ENCODE peak calls at places on chromosomes 4 and X, in four cellular contexts. M, K, N and X are unnamed samples.

GRCh38 chrX:39642071-39642470 is 455.7 kb downstream of the BCOR start:
- DNase-seq in M (no peak), K (no peak), N (no peak), X (no peak)

GRCh38 chrX:72203421-72203820 is 21.9 kb downstream of the PIN4 start:
- DNase-seq in M (no peak), K (no peak), N (no peak), X (no peak)

GRCh38 chrX:39443240-39443639 is 642.0 kb downstream of the MID1IP1 start:
- DNase-seq in M (no peak), K (no peak), N (no peak), X (no peak)

GRCh38 chr4:184475096-184475461 is 729 bp upstream of the IRF2 start:
- DNase-seq in M (peak), K (peak), N (peak), X (peak)

GRCh38 chrX:24243692-24244091 is 70.2 kb downstream of the SUPT20HL2 start:
- DNase-seq in M (no peak), K (no peak), N (peak), X (no peak)

GRCh38 chr4:87679449-87680169 is 29.5 kb downstream of the DMP1 start:
- DNase-seq in M (no peak), K (peak), N (peak), X (no peak)

GRCh38 chr4:19651481-19651880 is 600.2 kb upstream of the SLIT2 start:
- DNase-seq in M (no peak), K (no peak), N (no peak), X (no peak)

GRCh38 chr4:26885912-26886274 is 25.3 kb downstream of the STIM2 start:
- DNase-seq in M (no peak), K (no peak), N (no peak), X (no peak)

GRCh38 chr4:42302348-42302747 is 94.9 kb upstream of the SHISA3 start:
- DNase-seq in M (no peak), K (no peak), N (peak), X (no peak)

GRCh38 chr4:77665381-77666069 is 59.9 kb downstream of the CXCL13 start:
- DNase-seq in M (no peak), K (no peak), N (no peak), X (no peak)

GRCh38 chr4:41510179-41510578 is 27.8 kb upstream of the LIMCH1 start:
- DNase-seq in M (no peak), K (no peak), N (no peak), X (no peak)

GRCh38 chrX:80266979-80267378 is 153.3 kb upstream of the TENT5D start:
- DNase-seq in M (no peak), K (no peak), N (no peak), X (no peak)

GRCh38 chr4:138158746-138159297 is 83.3 kb downstream of the SLC7A11 start:
- DNase-seq in M (no peak), K (no peak), N (peak), X (no peak)

GRCh38 chr4:117898496-117898895 is 135.8 kb upstream of the NDST3 start:
- DNase-seq in M (no peak), K (no peak), N (no peak), X (no peak)

GRCh38 chr4:85127653-85128052 is 161.2 kb upstream of the WDFY3 start:
- DNase-seq in M (no peak), K (no peak), N (no peak), X (no peak)

GRCh38 chr4:112003508-112003907 is 141.7 kb upstream of the FAM241A start:
- DNase-seq in M (no peak), K (no peak), N (no peak), X (no peak)

GRCh38 chr4:103111598-103111997 is 12.0 kb upstream of the BDH2 start:
- DNase-seq in M (no peak), K (no peak), N (no peak), X (no peak)

GRCh38 chr4:8914461-8915171 is 43.0 kb upstream of the HMX1 start:
- DNase-seq in M (peak), K (no peak), N (no peak), X (peak)

GRCh38 chr4:114384629-114385028 is 214.0 kb upstream of the UGT8 start:
- DNase-seq in M (no peak), K (no peak), N (peak), X (no peak)

GRCh38 chr4:932713-933070 is 432 bp downstream of the TMEM175 start:
- DNase-seq in M (no peak), K (no peak), N (peak), X (no peak)

GRCh38 chrX:47384502-47384901 is 14.1 kb downstream of the ZNF157 start:
- DNase-seq in M (peak), K (peak), N (peak), X (peak)

GRCh38 chr4:58776627-58777026 is 1666.4 kb upstream of the IGFBP7 start:
- DNase-seq in M (no peak), K (no peak), N (peak), X (no peak)

GRCh38 chr4:46432923-46433322 is 43.0 kb upstream of the GABRA2 start:
- DNase-seq in M (no peak), K (no peak), N (peak), X (no peak)

GRCh38 chrX:95628796-95629195 is 1055.8 kb upstream of the DIAPH2 start:
- DNase-seq in M (no peak), K (no peak), N (no peak), X (no peak)

GRCh38 chr4:148248824-148249223 is 193.4 kb downstream of the NR3C2 start:
- DNase-seq in M (no peak), K (no peak), N (no peak), X (no peak)

GRCh38 chrX:134601240-134601639 is 57.0 kb downstream of the PLAC1 start:
- DNase-seq in M (no peak), K (no peak), N (peak), X (no peak)

GRCh38 chrX:9862525-9862924 is 76.3 kb downstream of the SHROOM2 start:
- DNase-seq in M (no peak), K (no peak), N (no peak), X (no peak)

GRCh38 chr4:95362906-95363578 is 185.7 kb downstream of the UNC5C start:
- DNase-seq in M (no peak), K (peak), N (peak), X (no peak)

GRCh38 chr4:956531-957230 is 16.7 kb downstream of the DGKQ start:
- DNase-seq in M (peak), K (no peak), N (no peak), X (peak)

DNA sequence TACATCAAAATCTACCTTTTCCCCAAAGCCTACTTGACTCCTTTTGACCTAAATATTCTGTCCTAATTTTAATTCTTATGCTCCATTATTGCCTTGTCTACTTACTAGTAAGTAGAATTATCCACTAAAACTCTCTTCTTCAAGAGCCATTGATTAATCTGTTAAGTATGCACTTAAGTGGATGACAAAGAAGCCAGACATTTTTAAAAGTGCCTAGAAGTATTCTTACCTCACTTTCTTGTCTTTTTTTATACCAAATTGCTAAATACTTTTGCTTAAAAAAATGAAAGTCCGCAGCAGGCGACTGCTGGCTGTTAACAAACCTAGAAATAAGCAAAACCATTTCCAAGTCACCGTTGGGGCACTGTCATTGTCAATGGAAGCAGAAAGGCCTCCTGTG is 20.1 kb upstream of the FRMPD4 start:
- DNase-seq in M (no peak), K (no peak), N (peak), X (no peak)
- TF ChIP-seq POLR2A in M (no peak), K (no peak), N (no peak), X (no peak)

DNA sequence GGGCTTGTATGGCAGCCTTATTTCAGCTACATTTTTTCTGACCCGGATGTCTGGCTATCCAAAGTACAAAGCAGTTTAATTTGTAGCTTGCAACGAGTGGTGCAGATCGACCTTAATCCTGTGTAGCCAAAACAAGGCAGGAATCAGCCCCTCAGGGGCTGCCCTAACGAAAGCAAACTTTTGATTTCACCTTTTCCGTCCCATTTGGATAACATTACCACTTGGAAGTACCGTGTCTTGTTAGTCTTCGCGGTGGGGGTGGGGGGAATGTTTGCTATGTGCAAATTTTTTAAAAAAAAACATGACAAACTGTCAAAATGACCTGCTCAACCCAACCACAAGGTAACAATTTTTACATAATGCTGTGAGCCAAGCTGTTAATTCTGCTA is 766 bp upstream of the DNAJB14 start:
- DNase-seq in M (no peak), K (no peak), N (no peak), X (no peak)
- TF ChIP-seq POLR2A in M (no peak), K (no peak), N (no peak), X (no peak)

GRCh38 chr4:54703182-54703581 is 45.4 kb downstream of the KIT start:
- DNase-seq in M (no peak), K (no peak), N (no peak), X (no peak)

GRCh38 chr4:54709281-54709854 is 51.6 kb downstream of the KIT start:
- DNase-seq in M (no peak), K (no peak), N (peak), X (no peak)

DNA sequence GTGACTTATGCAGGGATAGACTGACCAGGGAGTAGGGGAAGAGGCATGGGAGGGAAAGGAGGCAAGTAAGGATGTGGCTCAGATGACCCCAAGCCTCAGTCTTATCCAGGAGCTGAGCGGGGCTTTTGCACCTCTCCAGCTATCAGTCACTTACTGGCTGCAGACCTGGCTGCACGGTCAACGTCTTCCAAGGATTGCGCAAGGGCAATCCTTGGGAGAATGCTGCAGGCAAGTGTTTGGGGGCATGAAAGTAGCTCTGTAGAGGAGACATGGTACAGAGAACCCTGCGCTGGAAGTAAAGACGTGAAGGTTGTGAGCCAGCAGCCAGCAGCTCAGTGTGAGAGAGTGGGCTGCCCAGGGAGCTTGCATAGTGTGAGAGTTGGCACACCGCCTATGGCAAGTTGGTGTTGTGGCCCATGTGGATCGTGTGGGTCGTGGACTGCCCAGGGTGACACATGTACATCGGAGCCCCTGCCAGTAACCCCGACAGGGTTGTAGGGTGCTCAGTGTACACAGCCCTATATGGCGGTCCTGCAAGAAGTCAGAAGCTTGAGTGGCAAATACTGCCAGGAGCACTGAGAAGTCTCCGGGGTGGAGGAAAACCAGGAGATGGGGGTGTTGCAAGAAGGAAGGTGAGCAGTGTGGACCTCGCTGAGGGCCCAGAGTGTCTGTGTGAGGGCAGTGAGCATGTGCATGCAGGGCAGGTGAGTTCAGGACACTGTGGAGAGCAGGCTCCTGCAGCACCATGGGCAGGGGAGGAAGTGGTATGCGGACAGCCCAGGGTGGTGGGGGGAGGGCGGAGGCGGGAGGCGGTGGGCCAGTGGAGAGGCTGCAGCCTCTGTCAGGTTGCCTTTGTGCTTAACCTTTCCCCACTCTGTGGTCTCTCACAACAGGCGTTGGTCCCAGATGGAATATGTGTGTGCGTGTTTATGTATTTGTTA is 50.9 kb downstream of the KIT start:
- DNase-seq in M (no peak), K (no peak), N (no peak), X (no peak)
- TF ChIP-seq POLR2A in M (no peak), K (no peak), N (no peak), X (no peak)

GRCh38 chr4:81470456-81471327 is 1.0 kb downstream of the RASGEF1B start:
- DNase-seq in M (peak), K (peak), N (no peak), X (peak)
- TF ChIP-seq POLR2A in M (no peak), K (no peak), N (no peak), X (no peak)

GRCh38 chrX:43655961-43656494 is at the start of gene MAOA:
- DNase-seq in M (peak), K (peak), N (no peak), X (peak)

GRCh38 chrX:43655151-43655676 is 885 bp upstream of the MAOA start:
- DNase-seq in M (peak), K (peak), N (peak), X (peak)

GRCh38 chrX:43654431-43655150 is 1.5 kb upstream of the MAOA start:
- DNase-seq in M (peak), K (peak), N (peak), X (peak)
- TF ChIP-seq POLR2A in M (peak), K (peak), N (no peak), X (no peak)

GRCh38 chrX:2267890-2268289 is 232.9 kb downstream of the DHRSX start:
- DNase-seq in M (no peak), K (no peak), N (no peak), X (peak)
- TF ChIP-seq POLR2A in M (no peak), K (no peak), N (no peak), X (no peak)